ENCODE peak calls at places on chromosomes 13 and 19, in eight cellular contexts. G, Z, Y, Q, J, E, B and I are unnamed samples.

GRCh38 chr13:80141114-80141849 is 199.6 kb downstream of the SPRY2 start:
- DNase-seq in G (no peak), Z (no peak), Y (no peak), Q (peak; percentile 38), J (no peak), E (peak; percentile 39), B (peak; percentile 57), I (no peak)

GRCh38 chr13:112392719-112393118 is 16.6 kb downstream of the SPACA7 start:
- DNase-seq in G (no peak), Z (peak; percentile 48), Y (no peak), Q (no peak), J (no peak), E (no peak), B (no peak), I (no peak)

GRCh38 chr19:37970699-37971098 is 63.7 kb downstream of the SIPA1L3 start:
- DNase-seq in G (no peak), Z (no peak), Y (no peak), Q (no peak), J (no peak), E (no peak), B (no peak), I (no peak)

GRCh38 chr13:60312851-60313505 is 84.0 kb upstream of the TDRD3 start:
- DNase-seq in G (no peak), Z (no peak), Y (no peak), Q (no peak), J (no peak), E (no peak), B (no peak), I (no peak)

GRCh38 chr19:1862424-1863307 is 713 bp downstream of the KLF16 start:
- DNase-seq in G (peak; percentile 36), Z (peak; percentile 82), Y (peak; percentile 30), Q (peak; percentile 63), J (no peak), E (peak; percentile 75), B (peak; percentile 83), I (no peak)

GRCh38 chr19:48608798-48609263 is 2.3 kb downstream of the SPACA4 start:
- DNase-seq in G (peak; percentile 77), Z (peak; percentile 86), Y (peak; percentile 83), Q (peak; percentile 61), J (no peak), E (no peak), B (peak; percentile 87), I (peak; percentile 82)

GRCh38 chr13:93847162-93847561 is 620.6 kb downstream of the GPC6 start:
- DNase-seq in G (no peak), Z (no peak), Y (no peak), Q (no peak), J (no peak), E (peak; percentile 36), B (no peak), I (no peak)

GRCh38 chr19:17889609-17890214 is 18.0 kb downstream of the SLC5A5 start:
- DNase-seq in G (no peak), Z (peak; percentile 72), Y (no peak), Q (peak; percentile 62), J (no peak), E (peak; percentile 79), B (peak; percentile 92), I (no peak)

GRCh38 chr19:48044561-48044960 is 682 bp upstream of the CABP5 start:
- DNase-seq in G (no peak), Z (no peak), Y (no peak), Q (no peak), J (no peak), E (no peak), B (no peak), I (no peak)

GRCh38 chr19:543912-544608 is at the start of gene GZMM:
- DNase-seq in G (no peak), Z (peak; percentile 72), Y (no peak), Q (no peak), J (no peak), E (no peak), B (peak; percentile 39), I (no peak)

GRCh38 chr13:105090244-105090643 is 1445.2 kb downstream of the EFNB2 start:
- DNase-seq in G (no peak), Z (no peak), Y (no peak), Q (no peak), J (no peak), E (no peak), B (no peak), I (no peak)

GRCh38 chr13:113969973-113970611 is 3.8 kb downstream of the C13orf46 start:
- DNase-seq in G (no peak), Z (no peak), Y (no peak), Q (no peak), J (no peak), E (no peak), B (no peak), I (no peak)